ENCODE peak calls at places on chromosomes 13 and 19, in six cellular contexts. One of them, this sample, is unnamed.

GRCh38 chr13:68872338-68872737 is 1235.3 kb upstream of the ATXN8OS start:
- DNase-seq in neuronal stem cell: no peak
- DNase-seq in mesenchymal stem cell: no peak
- DNase-seq in IMR-90: no peak
- DNase-seq in H9: no peak
- DNase-seq in H1: no peak
- DNase-seq in this sample: no peak

GRCh38 chr13:23695711-23696512 is 125.7 kb downstream of the TNFRSF19 start:
- DNase-seq in H1: no peak
- DNase-seq in mesenchymal stem cell: no peak
- DNase-seq in neuronal stem cell: no peak
- DNase-seq in IMR-90: no peak
- DNase-seq in H9: peak; percentile 59
- DNase-seq in this sample: no peak

GRCh38 chr19:34309368-34310138 is 55.2 kb downstream of the GARRE1 start:
- DNase-seq in H1: no peak
- DNase-seq in IMR-90: no peak
- DNase-seq in H9: no peak
- DNase-seq in mesenchymal stem cell: no peak
- DNase-seq in neuronal stem cell: no peak
- DNase-seq in this sample: no peak

GRCh38 chr13:49908637-49909036 is 27.5 kb downstream of the SPRYD7 start:
- DNase-seq in neuronal stem cell: no peak
- DNase-seq in H9: peak; percentile 29
- DNase-seq in mesenchymal stem cell: no peak
- DNase-seq in IMR-90: no peak
- DNase-seq in H1: no peak
- DNase-seq in this sample: peak; percentile 33

GRCh38 chr19:7701654-7702457 is at the start of gene FCER2:
- DNase-seq in mesenchymal stem cell: no peak
- DNase-seq in IMR-90: no peak
- DNase-seq in H1: no peak
- DNase-seq in H9: no peak
- DNase-seq in neuronal stem cell: no peak
- DNase-seq in this sample: no peak

GRCh38 chr19:35169226-35169995 is 14.9 kb downstream of the FXYD5 start:
- DNase-seq in H9: peak; percentile 18
- DNase-seq in IMR-90: no peak
- DNase-seq in H1: no peak
- DNase-seq in neuronal stem cell: no peak
- DNase-seq in mesenchymal stem cell: no peak
- DNase-seq in this sample: no peak

GRCh38 chr13:84139561-84140158 is 257.4 kb upstream of the SLITRK1 start:
- DNase-seq in neuronal stem cell: no peak
- DNase-seq in IMR-90: no peak
- DNase-seq in mesenchymal stem cell: no peak
- DNase-seq in H1: no peak
- DNase-seq in H9: no peak
- DNase-seq in this sample: no peak

GRCh38 chr13:40102854-40103253 is 447.4 kb downstream of the COG6 start:
- DNase-seq in IMR-90: peak; percentile 65
- DNase-seq in neuronal stem cell: no peak
- DNase-seq in H9: no peak
- DNase-seq in H1: no peak
- DNase-seq in mesenchymal stem cell: peak; percentile 17
- DNase-seq in this sample: no peak

GRCh38 chr13:99436013-99436412 is 65.3 kb upstream of the TM9SF2 start:
- DNase-seq in mesenchymal stem cell: no peak
- DNase-seq in H9: no peak
- DNase-seq in H1: no peak
- DNase-seq in neuronal stem cell: no peak
- DNase-seq in IMR-90: no peak
- DNase-seq in this sample: no peak

GRCh38 chr13:96751089-96751488 is 243.2 kb downstream of the OXGR1 start:
- DNase-seq in H9: no peak
- DNase-seq in neuronal stem cell: no peak
- DNase-seq in mesenchymal stem cell: no peak
- DNase-seq in H1: no peak
- DNase-seq in IMR-90: no peak
- DNase-seq in this sample: no peak

GRCh38 chr19:10620786-10621185 is 4.6 kb upstream of the SLC44A2 start:
- DNase-seq in neuronal stem cell: no peak
- DNase-seq in IMR-90: no peak
- DNase-seq in H9: no peak
- DNase-seq in H1: no peak
- DNase-seq in mesenchymal stem cell: no peak
- DNase-seq in this sample: peak; percentile 79

GRCh38 chr19:11783767-11784166 is 14.6 kb upstream of the ZNF491 start:
- DNase-seq in neuronal stem cell: no peak
- DNase-seq in H9: no peak
- DNase-seq in IMR-90: no peak
- DNase-seq in H1: no peak
- DNase-seq in mesenchymal stem cell: no peak
- DNase-seq in this sample: no peak

GRCh38 chr13:110408286-110408685 is 101.2 kb downstream of the COL4A2 start:
- DNase-seq in mesenchymal stem cell: peak; percentile 33
- DNase-seq in neuronal stem cell: no peak
- DNase-seq in H1: no peak
- DNase-seq in IMR-90: no peak
- DNase-seq in H9: no peak
- DNase-seq in this sample: no peak

GRCh38 chr19:246551-246950 is 44.7 kb downstream of the PLPP2 start:
- DNase-seq in H1: no peak
- DNase-seq in IMR-90: no peak
- DNase-seq in mesenchymal stem cell: no peak
- DNase-seq in H9: peak; percentile 44
- DNase-seq in neuronal stem cell: no peak
- DNase-seq in this sample: peak; percentile 97

GRCh38 chr19:6587093-6587820 is 3.7 kb downstream of the CD70 start:
- DNase-seq in mesenchymal stem cell: no peak
- DNase-seq in neuronal stem cell: no peak
- DNase-seq in H9: peak; percentile 72
- DNase-seq in IMR-90: no peak
- DNase-seq in H1: no peak
- DNase-seq in this sample: no peak

GRCh38 chr19:3095375-3096191 is 1.4 kb downstream of the GNA11 start:
- DNase-seq in IMR-90: no peak
- DNase-seq in mesenchymal stem cell: peak; percentile 38
- DNase-seq in H9: peak; percentile 94
- DNase-seq in H1: peak; percentile 44
- DNase-seq in neuronal stem cell: peak; percentile 52
- DNase-seq in this sample: peak; percentile 23

GRCh38 chr19:804419-805160 is 7.3 kb downstream of the PTBP1 start:
- DNase-seq in IMR-90: no peak
- DNase-seq in mesenchymal stem cell: no peak
- DNase-seq in H1: no peak
- DNase-seq in H9: peak; percentile 25
- DNase-seq in neuronal stem cell: no peak
- DNase-seq in this sample: no peak

GRCh38 chr13:65378943-65379519 is 1851.1 kb downstream of the PCDH9 start:
- DNase-seq in H9: no peak
- DNase-seq in mesenchymal stem cell: peak; percentile 42
- DNase-seq in IMR-90: peak; percentile 27
- DNase-seq in H1: no peak
- DNase-seq in neuronal stem cell: no peak
- DNase-seq in this sample: no peak

GRCh38 chr13:33743438-33744368 is 74.2 kb upstream of the RFC3 start:
- DNase-seq in mesenchymal stem cell: no peak
- DNase-seq in H1: no peak
- DNase-seq in neuronal stem cell: no peak
- DNase-seq in IMR-90: no peak
- DNase-seq in H9: no peak
- DNase-seq in this sample: peak; percentile 52

GRCh38 chr19:40147693-40148347 is 43.4 kb upstream of the MAP3K10 start:
- DNase-seq in H9: no peak
- DNase-seq in H1: no peak
- DNase-seq in neuronal stem cell: no peak
- DNase-seq in IMR-90: peak; percentile 77
- DNase-seq in mesenchymal stem cell: peak; percentile 79
- DNase-seq in this sample: peak; percentile 6

DNA sequence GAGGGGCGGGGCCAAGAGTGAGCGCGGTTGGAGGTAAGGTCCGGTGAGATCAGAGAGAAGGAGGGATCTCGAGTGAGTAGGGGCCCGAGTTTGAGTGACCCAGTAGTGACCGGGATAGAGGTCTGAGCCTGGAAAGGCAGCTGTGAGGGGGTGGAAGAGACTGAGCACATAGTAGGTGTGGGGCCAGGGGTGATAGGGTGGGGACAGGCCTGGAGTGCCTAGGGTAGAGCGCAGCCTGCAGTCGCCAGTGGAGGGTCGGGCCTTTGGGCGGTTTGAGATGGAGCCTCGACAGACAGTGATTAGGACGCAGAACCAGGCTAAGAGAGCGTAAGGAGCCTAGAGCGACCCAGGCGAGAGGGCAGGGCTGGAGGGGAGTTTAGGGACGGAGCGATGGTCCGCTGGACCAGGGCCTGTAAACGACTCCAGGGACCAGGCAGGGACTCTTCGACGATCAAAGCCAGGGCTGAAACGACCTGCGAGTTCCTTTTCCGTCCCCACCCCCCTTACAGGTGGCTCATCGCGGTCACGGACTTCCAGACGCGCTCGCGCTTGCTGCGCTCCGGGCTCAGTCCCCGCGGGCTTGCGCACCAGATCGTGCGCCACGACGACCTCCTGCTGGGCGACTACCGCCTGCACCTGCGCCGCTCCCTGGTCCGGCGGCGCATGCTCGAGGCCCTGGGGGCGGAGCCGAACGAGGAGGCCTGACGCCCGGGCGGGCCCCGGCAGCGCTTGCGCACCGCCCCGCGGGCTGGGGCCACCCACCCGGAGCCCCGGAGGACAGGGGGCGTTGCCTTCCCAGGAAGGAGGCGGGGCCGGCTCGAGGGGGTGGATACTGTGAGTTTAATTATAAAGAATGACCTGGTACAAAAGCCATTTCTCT is 9.4 kb downstream of the C19orf81 start:
- DNase-seq in H9: peak; percentile 94
- DNase-seq in H1: peak; percentile 65
- DNase-seq in neuronal stem cell: peak; percentile 93
- DNase-seq in mesenchymal stem cell: no peak
- DNase-seq in IMR-90: peak; percentile 64
- DNase-seq in this sample: peak; percentile 30
- H3K4me2 ChIP-seq in H9: peak overlapping the region; percentile 95
- H3K4me2 ChIP-seq in H1: peak overlapping the region; percentile 96
- H3K4me2 ChIP-seq in neuronal stem cell: peak overlapping the region; percentile 99
- H3K4me2 ChIP-seq in mesenchymal stem cell: no peak overlapping the region
- H3K4me2 ChIP-seq in IMR-90: peak overlapping the region; percentile 86
- H3K4me2 ChIP-seq in this sample: peak overlapping the region; percentile 55

GRCh38 chr13:48562296-48563066 is 29.6 kb upstream of the RCBTB2 start:
- DNase-seq in IMR-90: no peak
- DNase-seq in H9: no peak
- DNase-seq in mesenchymal stem cell: no peak
- DNase-seq in neuronal stem cell: no peak
- DNase-seq in H1: no peak
- DNase-seq in this sample: no peak

GRCh38 chr13:48559638-48560320 is 26.9 kb upstream of the RCBTB2 start:
- DNase-seq in mesenchymal stem cell: no peak
- DNase-seq in IMR-90: peak; percentile 70
- DNase-seq in H1: no peak
- DNase-seq in H9: no peak
- DNase-seq in neuronal stem cell: no peak
- DNase-seq in this sample: no peak

GRCh38 chr13:48560657-48561337 is 27.9 kb upstream of the RCBTB2 start:
- DNase-seq in H9: no peak
- DNase-seq in H1: no peak
- DNase-seq in mesenchymal stem cell: no peak
- DNase-seq in IMR-90: no peak
- DNase-seq in neuronal stem cell: no peak
- DNase-seq in this sample: no peak

GRCh38 chr13:48563611-48564010 is 30.7 kb upstream of the RCBTB2 start:
- DNase-seq in mesenchymal stem cell: no peak
- DNase-seq in IMR-90: no peak
- DNase-seq in H9: no peak
- DNase-seq in neuronal stem cell: no peak
- DNase-seq in H1: no peak
- DNase-seq in this sample: no peak

DNA sequence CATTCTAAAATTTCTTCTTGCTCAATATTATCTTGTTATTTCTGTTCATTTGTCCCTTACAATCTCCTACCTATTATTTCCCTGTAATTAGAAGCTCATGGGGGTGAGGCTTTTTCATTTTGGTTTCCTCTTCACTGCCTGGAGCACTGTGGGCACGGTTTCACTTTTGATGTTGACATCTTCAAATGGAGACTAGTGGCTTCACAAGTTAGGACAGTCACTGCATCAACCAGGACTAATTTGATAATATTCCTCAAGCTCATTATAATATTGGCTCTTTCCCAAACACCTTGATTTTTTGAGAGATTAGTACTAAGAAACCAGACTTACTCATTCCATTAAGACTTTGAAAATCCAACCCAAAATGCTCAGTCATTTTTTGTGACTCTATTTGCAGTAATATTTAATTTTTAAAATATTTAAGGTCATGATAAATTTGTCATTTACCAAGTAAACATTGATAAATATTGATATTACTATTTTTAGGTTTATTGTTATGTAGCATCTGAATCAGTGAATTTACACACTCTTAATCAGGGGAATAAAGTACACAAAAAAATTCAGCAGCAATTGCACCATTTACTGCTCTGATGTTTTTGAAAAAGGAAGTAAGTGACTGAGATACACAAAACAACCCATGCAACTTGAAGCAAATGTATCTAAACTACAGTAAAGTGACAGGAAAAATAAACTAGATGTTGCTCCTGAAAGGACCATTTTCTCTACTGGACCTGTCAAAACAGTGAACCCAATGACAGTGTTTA is 28.8 kb upstream of the RCBTB2 start:
- DNase-seq in neuronal stem cell: no peak
- DNase-seq in IMR-90: no peak
- DNase-seq in H9: no peak
- DNase-seq in mesenchymal stem cell: no peak
- DNase-seq in H1: no peak
- DNase-seq in this sample: no peak
- H4K91ac ChIP-seq in neuronal stem cell: no peak overlapping the region
- H4K91ac ChIP-seq in IMR-90: no peak overlapping the region
- H4K91ac ChIP-seq in H9: no peak overlapping the region
- H4K91ac ChIP-seq in mesenchymal stem cell: no peak overlapping the region
- H4K91ac ChIP-seq in H1: no peak overlapping the region
- H4K91ac ChIP-seq in this sample: no peak overlapping the region

GRCh38 chr13:95120650-95121049 is 180.6 kb downstream of the ABCC4 start:
- DNase-seq in neuronal stem cell: no peak
- DNase-seq in H9: no peak
- DNase-seq in H1: no peak
- DNase-seq in mesenchymal stem cell: no peak
- DNase-seq in IMR-90: no peak
- DNase-seq in this sample: no peak
- H3K27ac ChIP-seq in neuronal stem cell: no peak overlapping the region
- H3K27ac ChIP-seq in H9: no peak overlapping the region
- H3K27ac ChIP-seq in H1: no peak overlapping the region
- H3K27ac ChIP-seq in mesenchymal stem cell: no peak overlapping the region
- H3K27ac ChIP-seq in IMR-90: no peak overlapping the region
- H3K27ac ChIP-seq in this sample: no peak overlapping the region

DNA sequence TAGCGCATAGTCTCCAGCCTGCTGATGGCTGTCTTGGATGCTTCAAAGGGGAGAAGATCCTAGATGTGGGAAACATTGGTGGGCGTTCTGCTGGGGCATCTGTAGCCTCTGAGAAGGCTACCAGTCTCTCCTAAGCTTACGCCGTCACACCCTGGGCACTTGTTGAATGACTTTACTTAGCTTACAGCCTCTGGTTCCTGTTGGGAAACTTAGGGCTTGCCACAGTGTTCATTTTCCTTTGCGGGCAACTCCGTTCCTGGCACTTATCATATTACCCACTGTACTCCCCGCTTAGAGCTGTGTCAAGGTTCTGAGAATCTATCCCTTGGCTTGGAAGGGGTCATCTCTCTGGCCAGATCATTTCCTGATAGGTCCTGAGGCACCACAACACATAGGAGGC is 20.7 kb upstream of the ALOX5AP start:
- DNase-seq in H9: no peak
- DNase-seq in H1: no peak
- DNase-seq in IMR-90: no peak
- DNase-seq in neuronal stem cell: no peak
- DNase-seq in mesenchymal stem cell: no peak
- DNase-seq in this sample: peak; percentile 34
- H3K4me2 ChIP-seq in H9: no peak overlapping the region
- H3K4me2 ChIP-seq in H1: no peak overlapping the region
- H3K4me2 ChIP-seq in IMR-90: no peak overlapping the region
- H3K4me2 ChIP-seq in neuronal stem cell: no peak overlapping the region
- H3K4me2 ChIP-seq in mesenchymal stem cell: no peak overlapping the region
- H3K4me2 ChIP-seq in this sample: no peak overlapping the region